ENCODE peak calls at places on chromosome X, in six cellular contexts. D, T, V, Y, W and U are unnamed samples.

GRCh38 chrX:144566592-144566991 is 680.7 kb upstream of the SPANXN1 start:
- DNase-seq in T (no peak), W (no peak), V (no peak), Y (no peak), D (no peak), U (peak)

GRCh38 chrX:76987381-76987780 is 459.8 kb upstream of the FGF16 start:
- DNase-seq in D (no peak), T (no peak), Y (no peak), W (no peak), V (no peak), U (no peak)

GRCh38 chrX:42485621-42486020 is 292.3 kb downstream of the PPP1R2C start:
- DNase-seq in D (no peak), Y (no peak), W (no peak), V (no peak), T (no peak), U (no peak)

GRCh38 chrX:20547649-20548051 is 280.9 kb upstream of the RPS6KA3 start:
- DNase-seq in W (no peak), V (no peak), D (peak), Y (no peak), T (no peak), U (peak)

GRCh38 chrX:67105758-67106116 is 438.1 kb upstream of the AR start:
- DNase-seq in D (no peak), T (no peak), V (no peak), W (no peak), Y (no peak), U (no peak)

GRCh38 chrX:111560801-111561200 is 49.4 kb downstream of the SERTM2 start:
- DNase-seq in Y (no peak), V (no peak), T (no peak), D (no peak), W (no peak), U (no peak)

GRCh38 chrX:135981662-135982061 is 3.6 kb upstream of the SLC9A6 start:
- DNase-seq in D (no peak), W (no peak), T (no peak), V (no peak), Y (no peak), U (no peak)

GRCh38 chrX:148942754-148943153 is 442.3 kb downstream of the AFF2 start:
- DNase-seq in W (no peak), V (no peak), D (no peak), Y (no peak), T (no peak), U (no peak)

DNA sequence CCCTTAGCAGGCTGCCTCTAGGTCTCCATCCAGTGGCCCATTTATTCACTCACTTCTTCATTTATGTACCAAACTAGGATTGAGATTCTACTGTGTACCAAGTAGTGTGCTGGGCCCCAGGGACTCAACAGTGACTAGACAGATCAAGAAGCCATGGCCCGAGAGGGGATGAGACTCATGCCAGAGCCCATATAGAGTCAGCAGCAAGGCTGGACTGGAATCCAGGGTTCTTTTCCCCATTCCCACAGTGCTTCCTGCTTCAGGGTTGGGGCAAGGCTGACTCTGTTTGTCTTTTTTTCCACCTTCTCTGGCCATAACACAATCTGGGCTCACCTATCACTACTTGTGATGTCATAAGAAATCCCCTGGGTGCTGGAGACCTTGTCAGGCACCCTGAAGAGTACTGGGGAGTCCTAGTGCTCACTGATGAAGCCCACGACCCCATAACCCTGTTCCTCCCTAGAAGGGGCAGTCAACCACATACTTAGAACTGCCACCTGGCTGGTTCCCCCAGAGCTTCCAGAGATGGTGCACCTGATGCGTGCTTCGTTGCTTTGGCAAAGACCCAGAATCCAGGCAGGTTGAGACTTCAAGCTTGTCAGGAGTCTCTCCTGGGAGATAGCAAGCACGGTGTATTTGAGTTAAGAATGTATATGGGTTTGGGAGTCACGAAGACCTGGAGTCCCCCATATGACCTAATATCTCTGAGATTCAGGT is 6.2 kb downstream of the RTL5 start:
- DNase-seq in W (no peak), T (no peak), V (peak), Y (no peak), D (no peak), U (peak)
- TF ChIP-seq MAX in W (no peak), T (no peak), V (no peak), Y (no peak), D (no peak), U (no peak)

DNA sequence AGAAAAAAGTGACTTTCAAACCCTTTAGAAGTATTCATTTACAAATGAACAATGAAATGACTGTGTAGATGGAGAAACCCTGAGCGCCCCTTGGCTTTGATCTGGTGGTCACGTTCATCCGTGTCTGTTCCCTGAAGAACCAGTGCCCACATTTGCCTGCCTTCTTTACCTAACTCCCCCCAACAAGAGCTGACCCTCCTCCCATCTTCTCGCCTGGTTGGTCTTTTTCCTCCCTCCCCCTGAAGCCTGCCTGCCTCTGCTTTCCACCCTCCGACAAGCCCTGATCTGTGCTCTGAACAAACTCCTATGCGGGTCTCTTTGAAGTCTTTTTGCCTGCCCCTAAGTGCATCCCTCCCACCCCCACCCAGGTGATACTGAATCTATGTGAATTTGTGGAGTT is 18.5 kb downstream of the TBL1X start:
- DNase-seq in W (no peak), T (no peak), Y (no peak), D (peak), V (no peak), U (no peak)
- TF ChIP-seq MYC in W (no peak), T (no peak), Y (no peak), D (no peak), V (no peak), U (no peak)

GRCh38 chrX:17374619-17375360 is at the start of gene NHS:
- DNase-seq in Y (peak), T (peak), W (no peak), D (no peak), V (peak), U (no peak)
- TF ChIP-seq MAX in Y (no peak), T (peak), W (no peak), D (no peak), V (no peak), U (no peak)

DNA sequence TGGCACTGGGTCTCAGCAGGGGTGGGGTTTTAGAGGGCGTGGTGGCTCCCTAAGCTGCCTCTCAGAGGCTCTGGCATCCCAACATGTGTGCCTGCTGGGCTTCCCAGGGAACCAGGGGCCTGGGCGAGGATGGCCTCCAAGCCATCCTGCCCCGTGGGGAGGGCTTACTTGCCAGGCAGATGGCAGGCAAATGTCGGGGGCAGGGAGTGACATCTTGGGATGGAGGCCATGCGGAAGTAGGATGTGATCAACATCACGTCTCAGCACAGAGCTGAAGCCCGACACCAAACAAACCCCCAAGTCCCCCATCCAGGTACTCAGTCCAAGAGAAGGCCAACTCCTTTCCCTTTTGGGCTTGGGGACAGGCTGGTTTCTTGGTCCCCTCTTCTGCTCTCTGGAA is 4.7 kb downstream of the L1CAM start:
- DNase-seq in W (no peak), Y (no peak), D (no peak), V (no peak), T (no peak), U (no peak)
- TF ChIP-seq MYC in W (no peak), Y (no peak), D (no peak), V (no peak), T (no peak), U (no peak)

GRCh38 chrX:65508851-65509250 is 25.7 kb downstream of the LAS1L start:
- DNase-seq in W (no peak), Y (no peak), D (no peak), V (peak), T (no peak), U (no peak)
- TF ChIP-seq MAX in W (no peak), Y (no peak), D (no peak), V (no peak), T (no peak), U (no peak)